ENCODE peak calls at places on chromosomes 6 and 20, in four cellular contexts. O is astrocyte, S is PC-3, D is BE2C. W is an unnamed sample.

GRCh38 chr6:145887969-145888368 is 73.4 kb upstream of the FBXO30 start:
- DNase-seq in O (no peak), S (peak; percentile 26), D (peak; percentile 55), W (no peak)

GRCh38 chr6:8113260-8113659 is 10.9 kb upstream of the EEF1E1 start:
- DNase-seq in O (peak; percentile 11), S (no peak), D (no peak), W (no peak)

GRCh38 chr6:99522531-99522930 is 7.3 kb upstream of the USP45 start:
- DNase-seq in O (peak; percentile 45), S (no peak), D (no peak), W (no peak)

GRCh38 chr6:107784669-107785068 is 39.4 kb downstream of the SCML4 start:
- DNase-seq in O (peak; percentile 57), S (no peak), D (no peak), W (peak; percentile 91)

GRCh38 chr20:25077610-25078169 is 4.3 kb downstream of the VSX1 start:
- DNase-seq in O (no peak), S (no peak), D (no peak), W (no peak)

GRCh38 chr6:122007366-122007765 is 392.1 kb upstream of the HSF2 start:
- DNase-seq in O (no peak), S (no peak), D (no peak), W (no peak)

GRCh38 chr6:124974770-124975377 is 12.6 kb downstream of the RNF217 start:
- DNase-seq in O (no peak), S (peak; percentile 49), D (no peak), W (no peak)

GRCh38 chr6:15439410-15440022 is 193.6 kb downstream of the JARID2 start:
- DNase-seq in O (peak; percentile 52), S (no peak), D (no peak), W (no peak)

GRCh38 chr20:24648919-24649318 is 179.5 kb downstream of the SYNDIG1 start:
- DNase-seq in O (no peak), S (no peak), D (no peak), W (no peak)

GRCh38 chr6:137352859-137353258 is 133.7 kb upstream of the IFNGR1 start:
- DNase-seq in O (no peak), S (no peak), D (no peak), W (no peak)

GRCh38 chr6:46510656-46511055 is 19.4 kb upstream of the RCAN2 start:
- DNase-seq in O (peak; percentile 28), S (peak; percentile 23), D (no peak), W (peak; percentile 68)

GRCh38 chr6:137901454-137901853 is 34.4 kb downstream of the TNFAIP3 start:
- DNase-seq in O (no peak), S (no peak), D (no peak), W (no peak)

GRCh38 chr6:1757133-1757532 is 147.4 kb downstream of the FOXC1 start:
- DNase-seq in O (no peak), S (no peak), D (no peak), W (no peak)

GRCh38 chr6:39280247-39280731 is 33.9 kb downstream of the KCNK17 start:
- DNase-seq in O (no peak), S (peak; percentile 86), D (no peak), W (peak; percentile 64)

GRCh38 chr20:14604143-14604542 is 266.7 kb upstream of the FLRT3 start:
- DNase-seq in O (no peak), S (no peak), D (no peak), W (no peak)

GRCh38 chr6:89209457-89209856 is 7.7 kb downstream of the GABRR1 start:
- DNase-seq in O (no peak), S (no peak), D (no peak), W (no peak)

GRCh38 chr20:37902504-37903313 is at the start of gene VSTM2L:
- DNase-seq in O (peak; percentile 62), S (peak; percentile 72), D (peak; percentile 38), W (peak; percentile 71)

GRCh38 chr20:15702161-15702560 is 871.1 kb downstream of the KIF16B start:
- DNase-seq in O (peak; percentile 40), S (no peak), D (no peak), W (no peak)

GRCh38 chr20:54061106-54061881 is 9.1 kb downstream of the BCAS1 start:
- DNase-seq in O (peak; percentile 70), S (no peak), D (no peak), W (peak; percentile 47)

GRCh38 chr6:168193816-168194701 is 115.0 kb upstream of the FRMD1 start:
- DNase-seq in O (no peak), S (no peak), D (peak; percentile 27), W (no peak)

GRCh38 chr20:34583524-34583923 is 25.0 kb downstream of the MAP1LC3A start:
- DNase-seq in O (no peak), S (no peak), D (no peak), W (no peak)

GRCh38 chr20:17613328-17614175 is 43.7 kb downstream of the DSTN start:
- DNase-seq in O (no peak), S (no peak), D (no peak), W (no peak)

GRCh38 chr6:165662671-165663282 is at the start of gene PDE10A:
- DNase-seq in O (no peak), S (no peak), D (peak; percentile 23), W (peak; percentile 54)

GRCh38 chr20:38997622-38998021 is 35.5 kb downstream of the DHX35 start:
- DNase-seq in O (peak; percentile 55), S (no peak), D (no peak), W (no peak)

GRCh38 chr20:48861444-48861843 is 33.6 kb upstream of the PREX1 start:
- DNase-seq in O (no peak), S (no peak), D (no peak), W (no peak)

GRCh38 chr20:46027245-46027853 is 1.7 kb upstream of the SLC12A5 start:
- DNase-seq in O (peak; percentile 36), S (peak; percentile 76), D (no peak), W (peak; percentile 29)

GRCh38 chr6:28643017-28643740 is 117.5 kb downstream of the GPX5 start:
- DNase-seq in O (peak; percentile 71), S (peak; percentile 74), D (peak; percentile 75), W (peak; percentile 69)

GRCh38 chr6:165883851-165884640 is 221.0 kb upstream of the PDE10A start:
- DNase-seq in O (peak; percentile 35), S (peak; percentile 26), D (no peak), W (peak; percentile 47)

GRCh38 chr20:50130346-50130703 is 17.4 kb upstream of the UBE2V1 start:
- DNase-seq in O (no peak), S (no peak), D (no peak), W (no peak)

GRCh38 chr6:71190809-71191208 is 97.8 kb upstream of the OGFRL1 start:
- DNase-seq in O (no peak), S (peak; percentile 58), D (no peak), W (no peak)

GRCh38 chr20:51563141-51563596 is 20.6 kb upstream of the NFATC2 start:
- DNase-seq in O (no peak), S (no peak), D (no peak), W (no peak)

GRCh38 chr20:51562027-51562333 is 19.5 kb upstream of the NFATC2 start:
- DNase-seq in O (peak; percentile 26), S (no peak), D (no peak), W (no peak)

GRCh38 chr20:51562334-51563140 is 20.0 kb upstream of the NFATC2 start:
- DNase-seq in O (peak; percentile 96), S (peak; percentile 93), D (peak; percentile 11), W (peak; percentile 89)

GRCh38 chr20:51565298-51565697 is 22.8 kb upstream of the NFATC2 start:
- DNase-seq in O (no peak), S (no peak), D (no peak), W (no peak)

GRCh38 chr20:51563597-51564332 is 21.2 kb upstream of the NFATC2 start:
- DNase-seq in O (peak; percentile 87), S (peak; percentile 90), D (peak; percentile 24), W (peak; percentile 39)
- H3K4me3 ChIP-seq in O (peak overlapping the region; percentile 84), S (peak overlapping the region; percentile 77), D (no peak overlapping the region), W (no peak overlapping the region)

GRCh38 chr20:63505281-63505680 is 6.4 kb upstream of the EEF1A2 start:
- DNase-seq in O (no peak), S (no peak), D (no peak), W (no peak)

GRCh38 chr20:63509088-63509564 is 10.2 kb upstream of the EEF1A2 start:
- DNase-seq in O (no peak), S (no peak), D (no peak), W (no peak)

GRCh38 chr20:63505723-63506122 is 6.8 kb upstream of the EEF1A2 start:
- DNase-seq in O (no peak), S (no peak), D (no peak), W (no peak)

GRCh38 chr20:63507083-63507743 is 8.3 kb upstream of the EEF1A2 start:
- DNase-seq in O (no peak), S (no peak), D (no peak), W (no peak)

GRCh38 chr20:63508072-63508768 is 9.3 kb upstream of the EEF1A2 start:
- DNase-seq in O (no peak), S (no peak), D (no peak), W (no peak)
- H3K27me3 ChIP-seq in O (peaks cover 14% of the 10 kb centered on the region), S (no peaks in the 10 kb centered on the region), D (no peaks in the 10 kb centered on the region), W (peaks cover 21% of the 10 kb centered on the region)

DNA sequence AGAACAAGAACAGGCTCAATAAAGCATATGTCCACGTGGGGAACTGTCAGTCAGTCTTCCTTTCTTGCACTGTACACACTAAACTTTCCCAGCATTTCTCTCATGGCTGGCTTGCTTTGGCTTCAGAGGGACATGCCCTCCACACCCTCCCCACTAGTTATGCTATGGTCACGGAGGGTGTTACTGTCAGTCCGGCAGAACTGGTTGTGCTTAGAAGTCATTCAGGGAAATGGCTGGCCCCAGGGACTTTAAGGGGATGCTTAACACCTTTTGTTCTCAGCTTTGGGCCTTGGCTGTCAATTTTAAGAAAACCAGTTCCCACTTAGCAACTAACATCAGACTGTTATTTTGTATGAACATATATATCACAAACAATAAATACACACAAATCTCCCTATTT is 55.1 kb downstream of the ELOVL5 start:
- DNase-seq in O (no peak), S (no peak), D (no peak), W (no peak)
- H3K36me3 ChIP-seq in O (peaks cover 9% of the 10 kb centered on the region), S (peaks cover 4% of the 10 kb centered on the region), D (peaks cover 28% of the 10 kb centered on the region), W (peaks cover 27% of the 10 kb centered on the region)

DNA sequence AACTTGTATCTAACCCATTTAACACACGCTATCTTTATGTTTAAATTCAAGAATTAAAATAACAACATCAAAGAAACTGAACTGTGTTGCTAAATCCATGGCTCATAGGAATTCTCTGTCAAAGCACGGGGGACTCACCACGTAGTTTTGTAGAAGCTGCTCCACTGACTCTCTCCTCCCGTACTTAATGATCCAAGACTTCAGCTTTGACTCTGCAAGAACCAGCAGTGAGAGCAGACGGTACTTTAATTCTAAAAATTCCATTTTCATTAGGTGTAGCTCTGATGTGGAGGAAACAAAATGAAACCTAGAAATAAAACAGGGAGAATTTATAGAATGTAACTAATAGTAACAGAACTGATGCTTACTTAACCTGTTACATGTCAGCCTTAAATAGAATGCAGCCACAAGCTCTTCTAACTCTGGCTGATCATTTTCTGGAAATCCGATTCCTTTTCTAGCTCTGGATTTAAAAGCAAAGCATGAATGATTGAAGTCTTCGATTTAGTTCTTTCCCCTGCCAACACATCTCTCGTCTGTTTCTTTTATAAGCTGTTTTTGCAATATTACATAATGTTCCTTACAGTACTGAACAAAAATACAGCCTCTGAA is 165.6 kb downstream of the SYNE1 start:
- DNase-seq in O (no peak), S (no peak), D (no peak), W (no peak)
- H3K4me3 ChIP-seq in O (no peak overlapping the region), S (peak overlapping the region; percentile 59), D (no peak overlapping the region), W (peak overlapping the region; percentile 40)

GRCh38 chr6:40588480-40588879 is 1.3 kb upstream of the LRFN2 start:
- DNase-seq in O (no peak), S (no peak), D (no peak), W (no peak)
- H3K27me3 ChIP-seq in O (peaks cover 29% of the 10 kb centered on the region), S (peaks cover 26% of the 10 kb centered on the region), D (no peaks in the 10 kb centered on the region), W (peaks cover 4% of the 10 kb centered on the region)